ENCODE peak calls at places on chromosome 16, in ten cellular contexts. C is RWPE2; Q is OCI-LY7; U is nephron progenitor cell; R is cardiac fibroblast; T is GM10248; V is activated CD8-positive, alpha-beta T cell treated with anti-CD3 and anti-CD28 coated beads for 36 hours; O is keratinocyte; M is HFF-Myc; Y is tibial artery. G is an unnamed sample.

GRCh38 chr16:3716831-3717234 is 491 bp downstream of the TRAP1 start:
- DNase-seq in U (no peak), O (no peak), R (no peak), V (peak; percentile 62), C (no peak), M (no peak), Q (peak; percentile 65), Y (no peak), T (peak; percentile 49), G (no peak)

GRCh38 chr16:75254359-75254837 is 3.0 kb upstream of the BCAR1 start:
- DNase-seq in V (no peak), Y (peak; percentile 85), C (peak; percentile 69), U (peak; percentile 28), Q (no peak), M (peak; percentile 77), R (peak; percentile 75), T (no peak), O (peak; percentile 92), G (peak; percentile 36)

GRCh38 chr16:4937782-4938682 is 1.1 kb upstream of the PPL start:
- DNase-seq in V (no peak), R (no peak), M (no peak), T (no peak), Q (no peak), O (no peak), Y (no peak), U (no peak), C (no peak), G (no peak)

GRCh38 chr16:11794447-11794846 is 2.6 kb downstream of the ZC3H7A start:
- DNase-seq in R (no peak), M (no peak), C (no peak), Y (no peak), U (no peak), O (no peak), T (no peak), V (no peak), Q (no peak), G (no peak)

GRCh38 chr16:88437367-88437964 is 15.6 kb upstream of the ZFPM1 start:
- DNase-seq in O (no peak), R (peak; percentile 44), T (peak; percentile 83), V (peak; percentile 74), Q (peak; percentile 71), C (no peak), U (peak; percentile 87), M (no peak), Y (no peak), G (no peak)

GRCh38 chr16:15879255-15879804 is 9.1 kb downstream of the CEP20 start:
- DNase-seq in C (no peak), V (no peak), O (no peak), Y (no peak), U (no peak), Q (no peak), T (no peak), R (peak; percentile 84), M (peak; percentile 25), G (peak; percentile 95)

GRCh38 chr16:19344224-19344801 is 58.8 kb downstream of the CLEC19A start:
- DNase-seq in Y (no peak), U (no peak), Q (no peak), C (no peak), R (no peak), T (no peak), O (no peak), V (no peak), M (no peak), G (no peak)

GRCh38 chr16:20941635-20941926 is 41.0 kb downstream of the LYRM1 start:
- DNase-seq in C (no peak), R (no peak), O (no peak), V (no peak), Y (no peak), U (no peak), M (no peak), T (no peak), Q (no peak), G (no peak)

GRCh38 chr16:86492267-86492960 is 17.9 kb upstream of the FOXF1 start:
- DNase-seq in C (no peak), U (no peak), R (no peak), Y (no peak), T (no peak), M (no peak), V (no peak), O (no peak), Q (no peak), G (no peak)

GRCh38 chr16:2226918-2227317 is 3.5 kb downstream of the E4F1 start:
- DNase-seq in T (no peak), O (no peak), Q (no peak), U (no peak), M (no peak), C (no peak), V (no peak), Y (no peak), R (no peak), G (no peak)

DNA sequence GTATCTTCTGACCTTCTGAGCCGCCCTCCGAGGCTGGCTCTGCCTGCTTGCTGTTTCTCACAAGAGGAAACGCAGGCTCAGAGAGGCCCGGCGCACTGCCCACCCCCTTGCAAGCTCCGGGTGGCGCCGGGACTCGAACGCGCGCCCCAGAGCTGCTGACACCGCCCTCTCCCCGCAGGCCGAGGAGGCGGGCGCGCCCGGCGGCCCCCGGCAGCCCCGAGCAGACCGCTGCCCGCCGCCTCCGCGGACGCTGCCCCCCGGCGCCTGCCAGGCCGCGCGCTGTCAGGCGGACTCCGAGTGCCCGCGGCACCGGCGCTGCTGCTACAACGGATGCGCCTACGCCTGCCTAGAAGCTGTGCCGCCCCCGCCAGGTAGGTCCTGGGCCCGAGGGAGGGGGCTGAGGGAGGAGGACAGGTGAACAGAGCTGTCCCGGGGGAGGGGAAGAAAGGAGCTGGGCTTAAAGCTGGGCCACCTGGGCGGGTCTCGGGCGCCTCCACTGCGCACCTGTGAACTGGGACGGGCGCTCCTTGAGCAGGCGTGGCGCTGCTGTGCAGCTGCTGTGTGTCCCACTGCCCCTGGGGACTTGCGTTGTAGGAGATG is 18.2 kb downstream of the WFDC1 start:
- DNase-seq in R (no peak), T (no peak), Q (no peak), U (peak; percentile 41), V (no peak), M (no peak), Y (no peak), O (no peak), C (no peak), G (no peak)
- TF ChIP-seq CTCF in R (no peak), T (no peak), Q (no peak), U (no peak), V (no peak), M (no peak), Y (no peak), O (peak; percentile 40), C (no peak), G (no peak)

GRCh38 chr16:26642047-26642664 is 424.6 kb upstream of the C16orf82 start:
- DNase-seq in Q (peak; percentile 75), M (no peak), Y (no peak), C (no peak), V (no peak), R (no peak), O (no peak), U (no peak), T (no peak), G (no peak)

GRCh38 chr16:26643519-26643918 is 423.2 kb upstream of the C16orf82 start:
- DNase-seq in U (no peak), Q (peak; percentile 56), Y (no peak), O (no peak), C (no peak), T (no peak), V (no peak), R (no peak), M (no peak), G (no peak)

GRCh38 chr16:26648851-26649250 is 417.9 kb upstream of the C16orf82 start:
- DNase-seq in Q (peak; percentile 17), V (no peak), M (no peak), Y (no peak), O (no peak), U (no peak), T (no peak), R (no peak), C (no peak), G (no peak)

GRCh38 chr16:26644912-26645543 is 421.7 kb upstream of the C16orf82 start:
- DNase-seq in M (no peak), Q (peak; percentile 57), Y (no peak), V (peak; percentile 37), U (no peak), O (no peak), T (no peak), C (no peak), R (no peak), G (no peak)

GRCh38 chr16:26645629-26646028 is 421.1 kb upstream of the C16orf82 start:
- DNase-seq in Y (no peak), R (no peak), C (no peak), O (no peak), Q (peak; percentile 80), M (no peak), V (peak; percentile 73), U (peak; percentile 57), T (no peak), G (no peak)
- TF ChIP-seq CTCF in Y (no peak), R (no peak), C (peak; percentile 5), O (no peak), Q (peak; percentile 98), M (no peak), V (peak; percentile 84), U (peak; percentile 68), T (peak; percentile 32), G (no peak)

GRCh38 chr16:62965831-62966230 is 929.6 kb upstream of the CDH8 start:
- DNase-seq in M (no peak), T (no peak), Q (no peak), Y (no peak), R (no peak), U (no peak), C (no peak), V (no peak), O (no peak), G (no peak)

GRCh38 chr16:62967606-62968005 is 931.4 kb upstream of the CDH8 start:
- DNase-seq in Q (no peak), O (peak; percentile 4), V (no peak), C (no peak), T (no peak), Y (no peak), R (no peak), M (no peak), U (no peak), G (no peak)

GRCh38 chr16:62966626-62967025 is 930.4 kb upstream of the CDH8 start:
- DNase-seq in U (no peak), V (no peak), C (no peak), R (no peak), T (no peak), M (no peak), Q (no peak), Y (no peak), O (no peak), G (no peak)

GRCh38 chr16:62963846-62964245 is 927.6 kb upstream of the CDH8 start:
- DNase-seq in O (no peak), Q (no peak), M (no peak), C (no peak), Y (no peak), R (no peak), V (no peak), T (no peak), U (no peak), G (no peak)
- TF ChIP-seq CTCF in O (no peak), Q (no peak), M (no peak), C (no peak), Y (no peak), R (no peak), V (no peak), T (no peak), U (no peak), G (no peak)

DNA sequence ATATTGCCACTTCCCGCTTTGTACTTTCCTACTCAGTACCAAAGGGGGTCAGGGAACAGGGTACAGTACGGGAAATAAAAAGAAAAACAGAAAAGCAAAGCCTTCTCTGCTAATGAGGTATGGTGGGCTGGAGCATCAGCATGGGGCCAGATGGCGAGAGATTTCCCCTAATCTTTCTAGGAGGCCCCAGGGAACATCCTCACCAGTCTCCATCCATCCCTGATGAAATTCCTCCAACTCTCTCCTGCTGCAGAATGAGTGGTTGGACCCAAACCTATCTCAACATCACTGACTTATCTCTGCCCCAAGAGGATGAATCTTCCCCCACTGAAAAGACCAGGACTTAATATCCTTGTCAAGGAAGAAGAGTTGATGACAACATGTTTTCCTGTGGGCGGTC is 185.6 kb downstream of the C16orf78 start:
- DNase-seq in T (no peak), C (no peak), O (no peak), Y (no peak), U (no peak), M (no peak), V (no peak), Q (no peak), R (no peak), G (no peak)
- TF ChIP-seq CTCF in T (no peak), C (no peak), O (no peak), Y (no peak), U (no peak), M (no peak), V (no peak), Q (no peak), R (no peak), G (no peak)

G was measured in fibroblast of the aortic adventitia.